ENCODE peak calls at places on chromosomes 2 and 18, in four cellular contexts. K, R, D and L are unnamed samples.

GRCh38 chr18:3015203-3015590 is 2.3 kb upstream of the LPIN2 start:
- DNase-seq in K (peak; percentile 93), R (no peak), D (no peak), L (peak; percentile 21)

GRCh38 chr2:203603451-203604389 is 68.6 kb upstream of the RAPH1 start:
- DNase-seq in K (no peak), R (no peak), D (no peak), L (no peak)

GRCh38 chr2:176206677-176207076 is 18.2 kb downstream of the HOXD1 start:
- DNase-seq in K (no peak), R (no peak), D (no peak), L (no peak)

GRCh38 chr2:186347472-186347871 is 138.6 kb upstream of the ZC3H15 start:
- DNase-seq in K (peak; percentile 15), R (no peak), D (no peak), L (no peak)

GRCh38 chr2:40380036-40380435 is 71.9 kb downstream of the SLC8A1 start:
- DNase-seq in K (no peak), R (no peak), D (no peak), L (no peak)

GRCh38 chr2:221434155-221434554 is 137.9 kb downstream of the EPHA4 start:
- DNase-seq in K (no peak), R (no peak), D (no peak), L (no peak)

GRCh38 chr2:160294339-160294803 is 94.3 kb upstream of the ITGB6 start:
- DNase-seq in K (peak; percentile 91), R (no peak), D (no peak), L (no peak)

GRCh38 chr2:240917009-240917683 is 11.0 kb downstream of the CROCC2 start:
- DNase-seq in K (no peak), R (peak; percentile 27), D (no peak), L (no peak)

GRCh38 chr2:23312996-23313606 is 71.9 kb upstream of the KLHL29 start:
- DNase-seq in K (peak; percentile 15), R (peak; percentile 82), D (peak; percentile 30), L (peak; percentile 66)

GRCh38 chr2:6810961-6811360 is 54.7 kb downstream of the CMPK2 start:
- DNase-seq in K (no peak), R (no peak), D (no peak), L (no peak)

GRCh38 chr2:197073701-197074433 is 147.4 kb upstream of the PGAP1 start:
- DNase-seq in K (no peak), R (no peak), D (no peak), L (no peak)

GRCh38 chr2:237434916-237435315 is 21.0 kb upstream of the COL6A3 start:
- DNase-seq in K (peak; percentile 71), R (no peak), D (no peak), L (no peak)

GRCh38 chr2:218799990-218800389 is 18.0 kb downstream of the CYP27A1 start:
- DNase-seq in K (no peak), R (no peak), D (no peak), L (peak; percentile 90)

GRCh38 chr2:122300758-122301157 is 545.3 kb downstream of the TSN start:
- DNase-seq in K (no peak), R (no peak), D (no peak), L (peak; percentile 48)

GRCh38 chr18:63664571-63664970 is 2.9 kb upstream of the SERPINB3 start:
- DNase-seq in K (no peak), R (no peak), D (no peak), L (no peak)

GRCh38 chr2:233650981-233651380 is 14.7 kb downstream of the UGT1A10 start:
- DNase-seq in K (no peak), R (no peak), D (no peak), L (no peak)

GRCh38 chr2:1979101-1979500 is 234.8 kb upstream of the PXDN start:
- DNase-seq in K (no peak), R (no peak), D (no peak), L (no peak)

GRCh38 chr2:201955702-201956141 is 77.9 kb upstream of the FZD7 start:
- DNase-seq in K (no peak), R (no peak), D (no peak), L (no peak)

GRCh38 chr2:127047054-127047453 is 59.9 kb downstream of the BIN1 start:
- DNase-seq in K (no peak), R (peak; percentile 21), D (no peak), L (no peak)

GRCh38 chr2:147488472-147488871 is 356.4 kb upstream of the ACVR2A start:
- DNase-seq in K (no peak), R (no peak), D (no peak), L (peak; percentile 74)

GRCh38 chr2:188293601-188294482 is 2.2 kb downstream of the GULP1 start:
- DNase-seq in K (peak; percentile 84), R (no peak), D (no peak), L (peak; percentile 78)

GRCh38 chr2:3033315-3033714 is 344.3 kb downstream of the EIPR1 start:
- DNase-seq in K (no peak), R (no peak), D (no peak), L (no peak)

GRCh38 chr2:176936410-176936809 is 276.2 kb upstream of the HNRNPA3 start:
- DNase-seq in K (no peak), R (no peak), D (no peak), L (no peak)

GRCh38 chr2:148994341-148994740 is 44.2 kb upstream of the LYPD6B start:
- DNase-seq in K (no peak), R (no peak), D (no peak), L (no peak)

GRCh38 chr2:120228503-120228902 is 5.3 kb upstream of the TMEM185B start:
- DNase-seq in K (no peak), R (no peak), D (no peak), L (no peak)

GRCh38 chr2:207750876-207751275 is 18.8 kb downstream of the FZD5 start:
- DNase-seq in K (no peak), R (no peak), D (no peak), L (no peak)

GRCh38 chr2:207603486-207603885 is 21.7 kb downstream of the METTL21A start:
- DNase-seq in K (no peak), R (no peak), D (no peak), L (no peak)

GRCh38 chr2:174836345-174836999 is 72.2 kb upstream of the CHRNA1 start:
- DNase-seq in K (peak; percentile 94), R (no peak), D (no peak), L (no peak)

DNA sequence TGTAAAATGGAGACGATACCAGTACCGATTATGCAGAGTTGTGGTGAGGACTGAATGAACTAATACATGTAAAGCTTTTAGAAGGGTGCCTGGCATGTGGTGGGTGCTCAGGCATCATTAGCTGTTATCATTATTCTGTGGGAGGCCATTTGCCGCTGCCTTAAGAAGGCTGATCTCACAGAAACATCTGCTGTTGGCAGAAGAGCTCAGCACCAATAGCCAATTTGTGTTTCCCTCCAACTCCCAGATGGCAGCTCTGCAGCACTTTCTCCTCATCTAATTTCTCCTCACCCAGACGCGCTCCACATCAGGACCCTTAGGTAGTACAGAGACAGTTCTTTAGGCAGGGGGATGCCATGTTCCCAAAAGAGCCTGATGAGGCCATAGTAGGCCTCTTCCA is 15.8 kb upstream of the CYP1B1 start:
- DNase-seq in K (no peak), R (no peak), D (no peak), L (no peak)
- H3K4ac ChIP-seq in K (no peak overlapping the region), R (no peak overlapping the region), D (no peak overlapping the region), L (no peak overlapping the region)

GRCh38 chr18:79980585-79980984 is 7.8 kb downstream of the TXNL4A start:
- DNase-seq in K (no peak), R (no peak), D (no peak), L (no peak)
- H3K4ac ChIP-seq in K (no peak overlapping the region), R (no peak overlapping the region), D (no peak overlapping the region), L (no peak overlapping the region)

GRCh38 chr2:225995788-225996476 is 596.4 kb downstream of the NYAP2 start:
- DNase-seq in K (peak; percentile 79), R (no peak), D (no peak), L (no peak)
- H3K4ac ChIP-seq in K (no peak overlapping the region), R (no peak overlapping the region), D (no peak overlapping the region), L (no peak overlapping the region)

GRCh38 chr2:4553219-4553618 is 849.8 kb downstream of the DCDC2C start:
- DNase-seq in K (no peak), R (no peak), D (no peak), L (no peak)

GRCh38 chr2:4552099-4552498 is 848.7 kb downstream of the DCDC2C start:
- DNase-seq in K (no peak), R (no peak), D (no peak), L (no peak)

DNA sequence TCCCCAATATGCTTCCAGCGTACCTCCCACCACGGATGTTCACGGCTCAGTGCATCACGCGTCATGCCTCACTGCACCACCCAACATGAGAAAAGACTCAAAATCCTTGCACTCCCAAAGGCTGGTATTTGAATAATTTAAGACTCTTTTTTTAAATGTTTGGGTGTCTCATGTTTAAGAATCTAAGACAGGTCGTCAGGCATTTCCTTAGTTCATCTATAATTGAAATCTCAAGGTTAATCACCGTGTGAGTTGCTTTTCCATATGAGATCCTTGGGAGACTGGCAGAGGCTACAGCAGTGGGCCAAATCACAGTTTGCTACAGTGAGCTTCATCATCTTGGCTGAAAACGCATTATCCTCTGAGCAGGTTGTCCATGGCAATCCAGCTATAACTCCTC is 846.4 kb downstream of the DCDC2C start:
- DNase-seq in K (no peak), R (no peak), D (no peak), L (no peak)
- H3K4ac ChIP-seq in K (no peak overlapping the region), R (no peak overlapping the region), D (no peak overlapping the region), L (no peak overlapping the region)

GRCh38 chr2:171235262-171235881 is 74.7 kb upstream of the TLK1 start:
- DNase-seq in K (no peak), R (no peak), D (no peak), L (no peak)

GRCh38 chr2:171241771-171242170 is 81.1 kb upstream of the TLK1 start:
- DNase-seq in K (no peak), R (no peak), D (no peak), L (no peak)

GRCh38 chr2:171237754-171238505 is 77.2 kb upstream of the TLK1 start:
- DNase-seq in K (no peak), R (no peak), D (no peak), L (no peak)
- H3K4ac ChIP-seq in K (no peak overlapping the region), R (no peak overlapping the region), D (no peak overlapping the region), L (no peak overlapping the region)